ENCODE peak calls at places on chromosomes 3 and 15, in four cellular contexts. Y is H1, F is K562, G is HepG2. Q is an unnamed sample. For H3K27me3, the result is how much of the 10 kb centered on the place peaks cover.

GRCh38 chr15:80010131-80010673 is 39.2 kb upstream of the BCL2A1 start:
- DNase-seq in Y (no peak), F (no peak), G (no peak), Q (no peak)

GRCh38 chr3:54131026-54131605 is 8.8 kb downstream of the CACNA2D3 start:
- DNase-seq in Y (no peak), F (no peak), G (no peak), Q (no peak)

GRCh38 chr3:149832086-149832485 is 19.1 kb downstream of the RNF13 start:
- DNase-seq in Y (no peak), F (no peak), G (no peak), Q (no peak)

GRCh38 chr3:186057594-186057993 is 51.3 kb downstream of the ETV5 start:
- DNase-seq in Y (no peak), F (peak), G (no peak), Q (no peak)

GRCh38 chr3:74693216-74693615 is 78.8 kb upstream of the CNTN3 start:
- DNase-seq in Y (no peak), F (no peak), G (no peak), Q (no peak)

GRCh38 chr3:153290278-153291015 is 128.4 kb downstream of the RAP2B start:
- DNase-seq in Y (no peak), F (peak), G (no peak), Q (no peak)

GRCh38 chr3:37862219-37862711 is 585 bp downstream of the CTDSPL start:
- DNase-seq in Y (no peak), F (peak), G (no peak), Q (no peak)

GRCh38 chr15:57324944-57325679 is 51.2 kb upstream of the CGNL1 start:
- DNase-seq in Y (no peak), F (no peak), G (no peak), Q (no peak)

GRCh38 chr3:112739252-112739945 is 98.5 kb upstream of the CCDC80 start:
- DNase-seq in Y (no peak), F (no peak), G (no peak), Q (no peak)

GRCh38 chr3:24372559-24373197 is 122.0 kb downstream of the THRB start:
- DNase-seq in Y (no peak), F (no peak), G (peak), Q (no peak)

GRCh38 chr3:22632566-22632965 is 570.6 kb upstream of the UBE2E2 start:
- DNase-seq in Y (no peak), F (no peak), G (no peak), Q (no peak)

GRCh38 chr15:70152070-70152480 is 54.4 kb upstream of the TLE3 start:
- DNase-seq in Y (no peak), F (no peak), G (no peak), Q (no peak)

GRCh38 chr15:86961669-86962068 is 882.0 kb downstream of the AGBL1 start:
- DNase-seq in Y (no peak), F (no peak), G (no peak), Q (no peak)

GRCh38 chr3:35295875-35296274 is 343.4 kb upstream of the ARPP21 start:
- DNase-seq in Y (no peak), F (no peak), G (no peak), Q (no peak)

GRCh38 chr3:143084856-143085731 is 34.5 kb upstream of the CHST2 start:
- DNase-seq in Y (no peak), F (peak), G (no peak), Q (peak)

GRCh38 chr3:108036401-108036800 is 54.4 kb downstream of the CD47 start:
- DNase-seq in Y (no peak), F (no peak), G (no peak), Q (no peak)

GRCh38 chr3:119034256-119035013 is at the start of gene IGSF11:
- DNase-seq in Y (peak), F (peak), G (peak), Q (no peak)

GRCh38 chr3:69524826-69525225 is 138.9 kb upstream of the FRMD4B start:
- DNase-seq in Y (no peak), F (no peak), G (no peak), Q (no peak)

GRCh38 chr3:122283796-122284445 is 41.1 kb upstream of the CSTA start:
- DNase-seq in Y (no peak), F (no peak), G (no peak), Q (no peak)

GRCh38 chr3:165883866-165884478 is 46.7 kb upstream of the BCHE start:
- DNase-seq in Y (no peak), F (no peak), G (no peak), Q (no peak)

GRCh38 chr3:46422617-46423016 is 15.6 kb downstream of the CCRL2 start:
- DNase-seq in Y (no peak), F (peak), G (no peak), Q (no peak)

GRCh38 chr15:66072616-66073361 is 180.8 kb downstream of the MEGF11 start:
- DNase-seq in Y (no peak), F (no peak), G (no peak), Q (no peak)
- H3K27me3 ChIP-seq in Y (under half), F (under half), G (under half), Q (under half)

GRCh38 chr3:133294253-133294652 is 105.6 kb upstream of the BFSP2 start:
- DNase-seq in Y (no peak), F (no peak), G (no peak), Q (no peak)

GRCh38 chr3:133296315-133296917 is 103.4 kb upstream of the BFSP2 start:
- DNase-seq in Y (no peak), F (no peak), G (no peak), Q (no peak)

GRCh38 chr3:133293397-133294107 is 106.3 kb upstream of the BFSP2 start:
- DNase-seq in Y (no peak), F (no peak), G (no peak), Q (no peak)

GRCh38 chr3:133292251-133292650 is 107.6 kb upstream of the BFSP2 start:
- DNase-seq in Y (no peak), F (no peak), G (no peak), Q (no peak)

DNA sequence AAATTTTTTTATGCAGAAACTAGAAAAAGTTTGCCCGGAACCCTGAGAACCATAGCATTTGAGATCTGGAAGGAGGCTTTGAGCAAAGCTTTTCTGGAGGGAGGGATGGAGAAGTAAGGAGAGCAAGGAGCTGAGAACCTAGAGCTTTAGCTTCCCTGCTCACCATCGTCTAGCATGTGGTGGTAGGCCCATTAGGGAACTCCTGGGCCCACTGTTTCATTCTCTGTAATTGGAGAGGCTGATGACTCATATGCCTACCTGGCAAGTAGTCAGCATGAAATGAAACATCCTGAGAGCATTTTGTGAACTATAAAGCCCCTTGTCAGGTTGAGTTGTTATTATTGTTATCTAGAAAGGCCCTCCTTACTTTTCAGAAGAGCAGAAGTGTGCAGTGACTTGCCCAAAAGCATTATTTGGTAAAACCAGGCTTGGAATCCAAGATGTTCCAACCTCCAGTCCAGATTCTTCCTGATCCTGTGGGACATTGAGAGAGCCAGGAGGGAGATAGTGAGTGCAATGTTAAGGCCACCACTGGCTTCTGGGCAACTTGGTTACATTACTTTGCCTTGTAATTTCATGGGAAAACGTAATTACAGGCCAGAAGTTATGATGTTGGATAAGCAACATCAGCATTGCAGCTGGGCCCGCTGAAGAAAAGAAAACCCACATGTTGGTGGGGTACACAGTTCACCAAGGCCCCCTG is 104.5 kb upstream of the BFSP2 start:
- DNase-seq in Y (no peak), F (no peak), G (no peak), Q (peak)
- TF ChIP-seq HDAC6 in Y (no peak), F (no peak), G (no peak), Q (no peak)

GRCh38 chr3:17755836-17756235 is 13.4 kb upstream of the TBC1D5 start:
- DNase-seq in Y (no peak), F (no peak), G (no peak), Q (no peak)
- TF ChIP-seq ZNF274 in Y (no peak), F (no peak), G (no peak), Q (no peak)

GRCh38 chr3:71987089-71987735 is 202.3 kb upstream of the PROK2 start:
- DNase-seq in Y (no peak), F (peak), G (peak), Q (no peak)
- H3K27me3 ChIP-seq in Y (under half), F (under half), G (under half), Q (under half)

GRCh38 chr3:39752019-39752637 is 57.3 kb upstream of the MYRIP start:
- DNase-seq in Y (no peak), F (no peak), G (no peak), Q (no peak)

GRCh38 chr3:39752751-39753150 is 56.7 kb upstream of the MYRIP start:
- DNase-seq in Y (no peak), F (no peak), G (no peak), Q (no peak)

GRCh38 chr3:39754549-39754948 is 54.9 kb upstream of the MYRIP start:
- DNase-seq in Y (no peak), F (no peak), G (no peak), Q (no peak)

GRCh38 chr3:39755100-39755499 is 54.3 kb upstream of the MYRIP start:
- DNase-seq in Y (no peak), F (no peak), G (no peak), Q (no peak)

DNA sequence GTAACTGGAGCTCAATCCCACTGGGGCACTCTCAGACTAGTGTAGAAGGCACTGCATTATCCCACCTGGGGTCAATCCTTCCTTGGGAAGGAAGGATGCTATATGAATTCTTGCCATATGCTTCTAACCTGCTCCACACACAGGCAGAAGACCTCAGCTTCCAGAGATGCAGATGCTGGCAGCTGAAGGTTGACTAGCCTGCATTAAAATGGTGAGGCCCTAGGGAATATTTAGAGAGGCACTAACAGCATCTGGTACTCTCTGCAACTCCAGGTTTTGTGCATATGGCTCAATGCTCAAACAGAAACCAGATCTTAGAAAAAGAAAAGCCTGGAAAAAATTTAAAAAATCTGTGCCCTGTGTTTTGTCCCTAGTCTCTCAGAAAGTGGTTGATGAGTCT is 56.0 kb upstream of the MYRIP start:
- DNase-seq in Y (no peak), F (no peak), G (no peak), Q (no peak)
- TF ChIP-seq HDAC6 in Y (no peak), F (no peak), G (no peak), Q (no peak)

Q was measured in GM12878.